ENCODE peak calls at places on chromosome 6, in four cellular contexts. One of them, this sample, is unnamed.

GRCh38 chr6:146433881-146434741 is 109.5 kb upstream of the RAB32 start:
- DNase-seq in tibial nerve: no peak
- DNase-seq in CD8-positive, alpha-beta T cell: no peak
- DNase-seq in AG04450: no peak
- DNase-seq in this sample: no peak

GRCh38 chr6:31304683-31305082 is 32.8 kb upstream of the HLA-C start:
- DNase-seq in tibial nerve: no peak
- DNase-seq in CD8-positive, alpha-beta T cell: no peak
- DNase-seq in AG04450: no peak
- DNase-seq in this sample: no peak

GRCh38 chr6:122005661-122006060 is 393.8 kb upstream of the HSF2 start:
- DNase-seq in tibial nerve: no peak
- DNase-seq in CD8-positive, alpha-beta T cell: no peak
- DNase-seq in AG04450: no peak
- DNase-seq in this sample: no peak

GRCh38 chr6:37538107-37538506 is 38.4 kb upstream of the CCDC167 start:
- DNase-seq in tibial nerve: no peak
- DNase-seq in CD8-positive, alpha-beta T cell: no peak
- DNase-seq in AG04450: no peak
- DNase-seq in this sample: no peak

GRCh38 chr6:106037060-106037459 is 49.1 kb upstream of the PRDM1 start:
- DNase-seq in tibial nerve: no peak
- DNase-seq in CD8-positive, alpha-beta T cell: no peak
- DNase-seq in AG04450: no peak
- DNase-seq in this sample: no peak

GRCh38 chr6:46914279-46914810 is 7.4 kb downstream of the ADGRF5 start:
- DNase-seq in tibial nerve: no peak
- DNase-seq in CD8-positive, alpha-beta T cell: no peak
- DNase-seq in AG04450: no peak
- DNase-seq in this sample: no peak

GRCh38 chr6:154156135-154156948 is 117.3 kb downstream of the OPRM1 start:
- DNase-seq in tibial nerve: peak; percentile 14
- DNase-seq in CD8-positive, alpha-beta T cell: peak; percentile 34
- DNase-seq in AG04450: no peak
- DNase-seq in this sample: no peak

GRCh38 chr6:79833264-79833663 is 114.1 kb downstream of the ELOVL4 start:
- DNase-seq in tibial nerve: no peak
- DNase-seq in CD8-positive, alpha-beta T cell: no peak
- DNase-seq in AG04450: no peak
- DNase-seq in this sample: no peak

GRCh38 chr6:74851598-74851997 is 354.3 kb downstream of the COL12A1 start:
- DNase-seq in tibial nerve: no peak
- DNase-seq in CD8-positive, alpha-beta T cell: no peak
- DNase-seq in AG04450: peak; percentile 11
- DNase-seq in this sample: no peak

GRCh38 chr6:125913864-125914351 is 42.7 kb upstream of the HINT3 start:
- DNase-seq in tibial nerve: no peak
- DNase-seq in CD8-positive, alpha-beta T cell: no peak
- DNase-seq in AG04450: peak; percentile 94
- DNase-seq in this sample: no peak

GRCh38 chr6:118933855-118934460 is 1.0 kb downstream of the MCM9 start:
- DNase-seq in tibial nerve: no peak
- DNase-seq in CD8-positive, alpha-beta T cell: no peak
- DNase-seq in AG04450: no peak
- DNase-seq in this sample: no peak

GRCh38 chr6:78947529-78947928 is 80.2 kb downstream of the IRAK1BP1 start:
- DNase-seq in tibial nerve: no peak
- DNase-seq in CD8-positive, alpha-beta T cell: no peak
- DNase-seq in AG04450: peak; percentile 15
- DNase-seq in this sample: no peak

GRCh38 chr6:160355001-160355400 is 6.8 kb downstream of the SLC22A3 start:
- DNase-seq in tibial nerve: no peak
- DNase-seq in CD8-positive, alpha-beta T cell: no peak
- DNase-seq in AG04450: no peak
- DNase-seq in this sample: no peak

GRCh38 chr6:32938494-32938893 is 2.3 kb downstream of the HLA-DMB start:
- DNase-seq in tibial nerve: no peak
- DNase-seq in CD8-positive, alpha-beta T cell: no peak
- DNase-seq in AG04450: no peak
- DNase-seq in this sample: no peak

DNA sequence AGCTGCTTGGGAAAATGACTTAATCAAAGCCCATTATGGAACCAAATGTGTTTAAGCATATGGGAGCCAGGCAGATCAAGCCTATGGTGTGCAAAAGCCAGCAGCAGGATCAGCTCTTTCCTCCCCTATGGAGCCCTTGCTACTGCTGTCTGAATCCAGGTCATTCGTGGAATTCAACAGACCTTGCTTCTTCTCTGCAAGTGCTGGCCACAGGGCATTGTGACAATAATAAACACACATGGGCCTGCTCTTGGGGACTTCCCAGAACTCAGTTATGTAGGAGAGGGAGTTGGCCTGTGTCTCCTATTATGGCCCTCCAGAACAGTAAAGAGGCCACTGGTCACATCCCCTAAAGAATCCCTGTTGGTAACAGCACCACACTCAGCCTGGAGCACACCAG is 18.6 kb downstream of the GFOD1 start:
- DNase-seq in tibial nerve: no peak
- DNase-seq in CD8-positive, alpha-beta T cell: no peak
- DNase-seq in AG04450: no peak
- DNase-seq in this sample: no peak
- TF ChIP-seq CTCF in tibial nerve: no peak
- TF ChIP-seq CTCF in CD8-positive, alpha-beta T cell: no peak
- TF ChIP-seq CTCF in AG04450: no peak
- TF ChIP-seq CTCF in this sample: no peak

GRCh38 chr6:36076178-36077088 is 48.8 kb downstream of the MAPK14 start:
- DNase-seq in tibial nerve: no peak
- DNase-seq in CD8-positive, alpha-beta T cell: no peak
- DNase-seq in AG04450: no peak
- DNase-seq in this sample: no peak

GRCh38 chr6:36071714-36072113 is 44.1 kb downstream of the MAPK14 start:
- DNase-seq in tibial nerve: no peak
- DNase-seq in CD8-positive, alpha-beta T cell: no peak
- DNase-seq in AG04450: no peak
- DNase-seq in this sample: no peak

GRCh38 chr6:36075656-36076055 is 48.0 kb downstream of the MAPK14 start:
- DNase-seq in tibial nerve: no peak
- DNase-seq in CD8-positive, alpha-beta T cell: no peak
- DNase-seq in AG04450: no peak
- DNase-seq in this sample: no peak

GRCh38 chr6:36071281-36071680 is 43.7 kb downstream of the MAPK14 start:
- DNase-seq in tibial nerve: no peak
- DNase-seq in CD8-positive, alpha-beta T cell: no peak
- DNase-seq in AG04450: no peak
- DNase-seq in this sample: no peak

DNA sequence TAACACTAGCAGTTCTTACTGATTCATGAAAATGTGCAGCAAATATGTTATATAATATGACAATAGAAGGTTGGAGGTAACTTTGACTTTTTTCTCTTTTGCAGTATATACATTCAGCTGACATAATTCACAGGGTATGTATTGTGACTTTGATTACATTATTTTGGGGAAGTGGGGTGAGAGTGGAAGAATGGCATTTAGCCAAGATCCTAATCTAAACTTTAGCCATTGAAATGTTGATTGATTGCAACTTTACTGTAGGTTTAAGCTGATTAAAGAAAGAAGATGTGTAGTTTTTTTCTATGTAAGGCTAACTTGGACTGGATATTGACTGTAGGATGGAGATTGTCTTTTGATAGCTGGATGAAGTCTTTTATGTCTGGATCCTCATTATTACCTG is 46.0 kb downstream of the MAPK14 start:
- DNase-seq in tibial nerve: no peak
- DNase-seq in CD8-positive, alpha-beta T cell: no peak
- DNase-seq in AG04450: no peak
- DNase-seq in this sample: no peak
- TF ChIP-seq CTCF in tibial nerve: no peak
- TF ChIP-seq CTCF in CD8-positive, alpha-beta T cell: no peak
- TF ChIP-seq CTCF in AG04450: peak; percentile 10
- TF ChIP-seq CTCF in this sample: no peak

GRCh38 chr6:98764378-98764911 is 69.9 kb upstream of the POU3F2 start:
- DNase-seq in tibial nerve: no peak
- DNase-seq in CD8-positive, alpha-beta T cell: no peak
- DNase-seq in AG04450: no peak
- DNase-seq in this sample: no peak

GRCh38 chr6:98775205-98775604 is 59.2 kb upstream of the POU3F2 start:
- DNase-seq in tibial nerve: no peak
- DNase-seq in CD8-positive, alpha-beta T cell: no peak
- DNase-seq in AG04450: no peak
- DNase-seq in this sample: no peak

DNA sequence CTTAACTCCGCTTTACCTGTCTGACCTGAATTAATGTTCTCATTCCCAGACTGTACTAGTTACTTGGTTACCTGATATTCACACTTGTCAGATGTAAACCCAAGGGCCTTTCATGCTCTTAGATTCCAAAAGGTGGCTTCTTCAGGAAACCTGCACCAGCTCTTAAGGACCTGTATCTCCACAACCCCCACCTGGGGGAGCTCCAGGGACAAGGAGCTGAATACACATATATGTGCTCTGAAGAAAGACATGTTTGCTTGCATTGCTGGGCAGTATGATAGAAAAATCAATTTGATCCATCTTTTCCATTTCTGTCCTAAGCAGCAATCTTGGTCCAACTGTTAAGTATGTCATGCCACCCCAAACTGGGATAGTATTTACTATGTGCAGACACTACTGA is 64.8 kb upstream of the POU3F2 start:
- DNase-seq in tibial nerve: no peak
- DNase-seq in CD8-positive, alpha-beta T cell: no peak
- DNase-seq in AG04450: no peak
- DNase-seq in this sample: no peak
- TF ChIP-seq CTCF in tibial nerve: no peak
- TF ChIP-seq CTCF in CD8-positive, alpha-beta T cell: no peak
- TF ChIP-seq CTCF in AG04450: peak; percentile 18
- TF ChIP-seq CTCF in this sample: peak; percentile 36

GRCh38 chr6:70566751-70567382 is at the start of gene SDHAF4:
- DNase-seq in tibial nerve: peak; percentile 89
- DNase-seq in CD8-positive, alpha-beta T cell: peak; percentile 92
- DNase-seq in AG04450: peak; percentile 59
- DNase-seq in this sample: peak; percentile 72
- TF ChIP-seq CTCF in tibial nerve: no peak
- TF ChIP-seq CTCF in CD8-positive, alpha-beta T cell: no peak
- TF ChIP-seq CTCF in AG04450: peak; percentile 8
- TF ChIP-seq CTCF in this sample: no peak

GRCh38 chr6:167683028-167683862 is 143.5 kb upstream of the AFDN start:
- DNase-seq in tibial nerve: peak; percentile 75
- DNase-seq in CD8-positive, alpha-beta T cell: no peak
- DNase-seq in AG04450: no peak
- DNase-seq in this sample: no peak
- TF ChIP-seq CTCF in tibial nerve: no peak
- TF ChIP-seq CTCF in CD8-positive, alpha-beta T cell: no peak
- TF ChIP-seq CTCF in AG04450: no peak
- TF ChIP-seq CTCF in this sample: no peak

DNA sequence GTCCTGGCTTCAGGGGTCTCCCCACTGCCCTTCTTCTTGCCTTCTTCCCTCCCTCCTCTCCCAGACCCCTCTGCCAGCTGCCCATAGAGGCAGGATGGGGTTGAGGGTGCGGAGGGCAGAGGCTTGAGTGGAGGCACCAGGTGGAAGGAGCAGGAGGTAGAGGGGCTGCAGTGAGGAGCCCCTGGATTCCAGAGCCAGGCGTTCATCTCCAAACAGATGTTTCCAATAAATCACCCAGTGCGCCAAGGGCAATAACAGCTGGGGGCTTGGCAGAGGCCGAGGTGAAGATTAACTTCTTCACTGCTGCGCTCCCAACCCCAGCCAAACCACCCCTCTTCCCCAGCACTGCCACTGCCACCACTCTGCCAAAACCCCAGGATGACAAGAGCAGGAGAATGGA is 10.7 kb downstream of the MDFI start:
- DNase-seq in tibial nerve: no peak
- DNase-seq in CD8-positive, alpha-beta T cell: no peak
- DNase-seq in AG04450: no peak
- DNase-seq in this sample: no peak
- TF ChIP-seq CTCF in tibial nerve: no peak
- TF ChIP-seq CTCF in CD8-positive, alpha-beta T cell: no peak
- TF ChIP-seq CTCF in AG04450: no peak
- TF ChIP-seq CTCF in this sample: no peak

DNA sequence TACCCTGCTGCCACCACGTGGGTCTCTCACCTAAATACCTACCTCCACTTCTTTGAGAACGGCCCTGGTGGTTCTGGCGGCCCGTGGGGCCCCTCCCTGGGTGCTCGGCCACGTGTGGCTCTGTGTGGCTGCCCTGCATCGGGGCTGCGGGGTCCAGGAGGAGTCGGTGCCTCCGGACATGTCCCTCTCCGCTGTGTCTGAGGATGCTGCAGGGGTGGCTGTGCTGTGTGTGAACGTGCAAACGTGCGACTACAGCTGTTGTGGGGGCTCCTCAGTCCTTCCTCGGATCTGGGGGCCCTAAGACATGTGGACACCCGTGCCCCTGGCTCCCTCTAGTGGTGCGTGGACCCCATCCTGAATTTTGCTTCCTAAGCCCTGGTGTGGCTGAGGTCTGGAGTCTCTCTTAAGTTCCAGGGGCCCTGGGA is 691.8 kb downstream of the QKI start:
- DNase-seq in tibial nerve: no peak
- DNase-seq in CD8-positive, alpha-beta T cell: no peak
- DNase-seq in AG04450: no peak
- DNase-seq in this sample: no peak
- TF ChIP-seq CTCF in tibial nerve: peak; percentile 23
- TF ChIP-seq CTCF in CD8-positive, alpha-beta T cell: no peak
- TF ChIP-seq CTCF in AG04450: no peak
- TF ChIP-seq CTCF in this sample: peak; percentile 12

GRCh38 chr6:81075974-81076373 is 676.5 kb downstream of the TENT5A start:
- DNase-seq in tibial nerve: no peak
- DNase-seq in CD8-positive, alpha-beta T cell: no peak
- DNase-seq in AG04450: no peak
- DNase-seq in this sample: no peak
- TF ChIP-seq CTCF in tibial nerve: no peak
- TF ChIP-seq CTCF in CD8-positive, alpha-beta T cell: no peak
- TF ChIP-seq CTCF in AG04450: peak; percentile 70
- TF ChIP-seq CTCF in this sample: peak; percentile 11

DNA sequence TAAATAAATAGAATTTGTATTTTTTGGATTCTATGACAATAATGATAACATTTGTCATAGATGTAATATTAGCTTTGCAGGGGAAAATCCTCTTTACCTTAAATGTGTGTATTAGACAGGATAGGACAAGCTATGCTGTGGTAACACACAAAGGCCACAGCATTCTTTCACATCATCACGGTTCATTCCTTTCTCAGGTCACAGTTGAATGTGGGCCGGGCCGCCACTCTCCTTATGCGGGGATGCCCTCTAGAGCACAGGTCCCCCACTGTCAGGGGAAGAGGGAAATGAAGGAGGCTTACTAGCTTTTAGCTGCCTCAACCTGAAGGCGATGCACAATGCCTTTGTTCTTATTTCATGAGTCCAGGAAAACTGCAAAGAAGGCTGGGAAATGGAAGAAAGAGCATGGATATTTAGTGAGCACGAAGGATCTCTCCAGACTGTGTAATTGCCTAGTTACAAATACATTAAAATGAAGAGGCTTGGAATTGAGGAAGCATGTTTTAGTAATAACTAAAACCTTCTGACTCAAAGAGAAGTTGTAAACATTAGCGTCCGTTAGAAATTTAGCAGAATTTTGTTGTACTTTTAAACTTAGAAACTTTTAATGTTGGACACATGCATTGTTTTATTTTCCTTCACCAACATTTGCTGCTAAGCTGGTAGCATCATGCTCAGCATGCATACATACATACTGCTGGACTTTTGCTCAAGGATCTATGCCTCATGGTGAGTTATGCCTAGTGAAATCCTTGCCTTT is 248.9 kb upstream of the FOXQ1 start:
- DNase-seq in tibial nerve: no peak
- DNase-seq in CD8-positive, alpha-beta T cell: no peak
- DNase-seq in AG04450: no peak
- DNase-seq in this sample: no peak
- TF ChIP-seq CTCF in tibial nerve: no peak
- TF ChIP-seq CTCF in CD8-positive, alpha-beta T cell: no peak
- TF ChIP-seq CTCF in AG04450: no peak
- TF ChIP-seq CTCF in this sample: peak; percentile 24